ENCODE peak calls at places on chromosomes 3 and 15, in five cellular contexts. F is GM12878, J is HCT116, S is HepG2, G is K562. K is an unnamed sample.

GRCh38 chr15:31377030-31377429 is 50.4 kb downstream of the KLF13 start:
- DNase-seq in G (no peak), S (no peak), J (no peak), F (no peak), K (no peak)

GRCh38 chr15:41969851-41970431 is 2.4 kb downstream of the EHD4 start:
- DNase-seq in G (no peak), J (no peak), F (peak; percentile 88), S (no peak), K (no peak)

GRCh38 chr3:128844502-128844901 is 34.9 kb upstream of the ACAD9 start:
- DNase-seq in F (no peak), J (no peak), S (no peak), G (no peak), K (no peak)

GRCh38 chr15:70783610-70784021 is 20.3 kb upstream of the UACA start:
- DNase-seq in S (peak; percentile 51), F (no peak), J (no peak), G (no peak), K (no peak)

GRCh38 chr15:89770041-89770440 is 6.1 kb upstream of the MESP2 start:
- DNase-seq in S (no peak), F (no peak), J (no peak), G (no peak), K (no peak)

GRCh38 chr3:156792945-156793344 is 33.2 kb upstream of the LEKR1 start:
- DNase-seq in F (no peak), G (no peak), S (no peak), J (no peak), K (no peak)

GRCh38 chr15:42503822-42504221 is 8.4 kb downstream of the SNAP23 start:
- DNase-seq in S (no peak), G (no peak), F (no peak), J (no peak), K (no peak)

GRCh38 chr3:179182892-179183291 is 34.7 kb downstream of the PIK3CA start:
- DNase-seq in G (no peak), S (no peak), F (no peak), J (no peak), K (no peak)

GRCh38 chr15:35740761-35741160 is 194.8 kb upstream of the DPH6 start:
- DNase-seq in S (no peak), J (no peak), G (no peak), F (no peak), K (no peak)
- TF ChIP-seq JUND in S (no peak), J (no peak), G (no peak), F (no peak), K (no peak)

GRCh38 chr3:102174832-102175374 is 259.9 kb upstream of the ZPLD1 start:
- DNase-seq in J (no peak), F (no peak), S (no peak), G (no peak), K (no peak)

GRCh38 chr3:102170545-102170944 is 264.3 kb upstream of the ZPLD1 start:
- DNase-seq in J (no peak), F (no peak), G (no peak), S (no peak), K (no peak)

GRCh38 chr3:102176393-102176792 is 258.4 kb upstream of the ZPLD1 start:
- DNase-seq in J (no peak), F (no peak), G (no peak), S (no peak), K (no peak)

GRCh38 chr3:102177075-102177755 is 257.6 kb upstream of the ZPLD1 start:
- DNase-seq in F (no peak), J (no peak), S (no peak), G (no peak), K (no peak)

GRCh38 chr3:102174312-102174712 is 260.5 kb upstream of the ZPLD1 start:
- DNase-seq in F (no peak), J (no peak), G (no peak), S (no peak), K (no peak)
- TF ChIP-seq JUND in F (no peak), J (no peak), G (no peak), S (no peak), K (no peak)

GRCh38 chr3:147651107-147651506 is 241.9 kb downstream of the ZIC1 start:
- DNase-seq in F (no peak), S (no peak), G (no peak), J (no peak), K (no peak)
- TF ChIP-seq JUND in F (no peak), S (no peak), G (no peak), J (no peak), K (no peak)

DNA sequence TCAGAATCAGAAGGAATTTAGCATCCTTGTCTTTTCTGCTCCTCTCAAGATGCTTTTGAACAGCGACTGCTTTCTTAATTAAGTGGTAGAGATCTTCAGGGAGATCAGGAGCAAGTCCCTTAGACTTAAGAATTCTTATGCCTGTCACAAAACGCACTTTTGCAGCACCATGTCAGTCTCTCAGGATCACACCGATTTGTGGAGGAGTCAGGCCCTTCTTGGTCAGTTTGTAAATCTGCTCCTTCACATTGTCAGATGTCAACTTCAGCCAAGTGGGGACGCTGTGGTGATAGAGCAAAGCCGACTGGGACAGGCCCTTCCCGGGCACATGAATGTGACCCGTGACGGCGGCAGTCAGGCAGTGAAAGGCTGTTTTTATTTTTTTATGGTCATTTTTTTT is 35.7 kb upstream of the MYZAP start:
- DNase-seq in J (no peak), G (no peak), S (no peak), F (no peak), K (no peak)
- TF ChIP-seq JUND in J (no peak), G (no peak), S (no peak), F (no peak), K (no peak)

GRCh38 chr15:67335534-67336222 is 81.1 kb downstream of the IQCH start:
- DNase-seq in F (no peak), G (no peak), S (no peak), J (no peak), K (no peak)
- TF ChIP-seq JUND in F (no peak), G (no peak), S (no peak), J (no peak), K (no peak)

DNA sequence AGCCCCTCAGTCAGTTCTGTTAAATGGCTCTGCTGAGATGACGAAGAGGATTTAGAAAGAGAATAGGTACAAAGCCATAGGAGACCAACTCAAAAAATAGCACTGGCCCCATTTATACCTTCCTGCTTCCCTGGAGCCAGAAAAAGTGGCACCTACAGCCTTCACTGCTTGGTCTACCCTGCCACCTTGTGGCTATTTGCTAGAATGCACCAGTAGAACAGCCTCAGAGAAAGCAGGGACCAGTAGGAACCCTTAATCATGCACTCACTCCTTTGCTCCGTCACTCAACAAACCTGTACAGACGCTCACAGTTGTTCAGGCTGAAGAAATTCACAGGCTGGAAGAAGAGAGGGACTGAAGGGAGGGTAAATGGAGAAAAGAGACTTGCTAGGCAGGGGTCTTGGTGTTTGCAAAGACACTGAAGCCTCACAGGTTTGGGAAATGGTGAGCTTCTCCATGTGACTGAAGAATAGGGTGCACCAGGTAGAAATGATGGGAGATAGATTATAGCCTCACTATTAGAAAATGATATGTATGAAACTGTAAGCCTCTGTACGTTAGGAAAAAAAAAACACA is 12.1 kb upstream of the RTP2 start:
- DNase-seq in F (no peak), J (peak; percentile 72), G (peak; percentile 72), S (peak; percentile 74), K (peak; percentile 83)
- TF ChIP-seq JUND in F (no peak), J (no peak), G (no peak), S (no peak), K (no peak)

GRCh38 chr3:181623924-181624694 is 87.6 kb upstream of the SOX2 start:
- DNase-seq in S (no peak), J (peak; percentile 2), F (no peak), G (no peak), K (no peak)
- TF ChIP-seq JUND in S (no peak), J (no peak), F (no peak), G (no peak), K (no peak)

DNA sequence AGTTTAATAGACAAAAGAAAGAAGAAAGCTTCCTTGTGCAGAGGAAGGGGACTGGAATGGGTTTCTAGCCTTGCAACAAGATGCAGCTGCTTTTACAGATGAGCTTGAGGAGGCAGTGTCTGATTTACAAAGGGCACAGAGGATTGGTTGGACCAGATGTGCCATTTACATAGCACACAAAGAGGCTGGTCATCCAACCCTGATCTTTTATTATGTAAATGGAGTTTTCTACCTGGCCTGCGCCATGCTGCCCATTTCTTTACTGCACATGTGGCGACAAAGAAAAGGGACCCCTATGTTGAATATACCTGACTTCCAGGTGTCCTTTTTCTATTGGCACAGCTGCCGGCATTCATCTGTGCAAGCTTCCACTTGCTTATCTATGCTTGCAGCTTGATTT is 409.4 kb upstream of the FRG2C start:
- DNase-seq in G (no peak), F (no peak), S (no peak), J (no peak), K (peak; percentile 8)
- TF ChIP-seq JUND in G (no peak), F (no peak), S (no peak), J (no peak), K (no peak)